ENCODE peak calls at places on chromosomes 1 and 21, in four cellular contexts. T is fibroblast of lung, P is uterus, A is A673. K is an unnamed sample.

GRCh38 chr1:198829948-198830347 is 191.1 kb downstream of the PTPRC start:
- DNase-seq in P (no peak), T (peak; percentile 40), A (peak; percentile 36), K (peak; percentile 51)

GRCh38 chr1:87435484-87435883 is 106.8 kb downstream of the LMO4 start:
- DNase-seq in T (peak; percentile 84), A (no peak), P (no peak), K (peak; percentile 34)

GRCh38 chr1:8777867-8778266 is 39.6 kb downstream of the RERE start:
- DNase-seq in A (no peak), T (no peak), P (no peak), K (no peak)

GRCh38 chr1:156815307-156815826 is 1.3 kb downstream of the SH2D2A start:
- DNase-seq in T (peak; percentile 70), A (no peak), P (peak; percentile 80), K (peak; percentile 59)

GRCh38 chr21:30315701-30316100 is 4.4 kb downstream of the KRTAP26-1 start:
- DNase-seq in T (no peak), P (no peak), A (no peak), K (no peak)

GRCh38 chr1:77283701-77284425 is 2.0 kb downstream of the AK5 start:
- DNase-seq in P (no peak), T (no peak), A (no peak), K (no peak)

GRCh38 chr1:212635141-212635601 is 26.6 kb downstream of the ATF3 start:
- DNase-seq in P (no peak), A (no peak), T (peak; percentile 47), K (no peak)

GRCh38 chr1:205348559-205349477 is 7.9 kb downstream of the KLHDC8A start:
- DNase-seq in T (peak; percentile 53), P (no peak), A (peak; percentile 73), K (no peak)

GRCh38 chr1:194225781-194226180 is 1039.4 kb upstream of the B3GALT2 start:
- DNase-seq in T (peak; percentile 1), P (no peak), A (no peak), K (no peak)

GRCh38 chr1:3515774-3516480 is 61.5 kb downstream of the ARHGEF16 start:
- DNase-seq in T (peak; percentile 66), A (peak; percentile 24), P (no peak), K (peak; percentile 54)

GRCh38 chr1:152186556-152187285 is 27.7 kb upstream of the RPTN start:
- DNase-seq in T (peak; percentile 56), P (no peak), A (no peak), K (no peak)

GRCh38 chr1:79928901-79929300 is 922.4 kb upstream of the ADGRL4 start:
- DNase-seq in T (no peak), P (no peak), A (no peak), K (no peak)

GRCh38 chr1:34926894-34927293 is 2.6 kb downstream of the DLGAP3 start:
- DNase-seq in A (no peak), T (no peak), P (no peak), K (no peak)

GRCh38 chr1:51622455-51622913 is 5.6 kb downstream of the OSBPL9 start:
- DNase-seq in P (peak; percentile 77), A (peak; percentile 60), T (peak; percentile 84), K (peak; percentile 60)

GRCh38 chr1:209929751-209930150 is 8.3 kb upstream of the SYT14 start:
- DNase-seq in T (peak; percentile 39), A (no peak), P (no peak), K (no peak)

GRCh38 chr21:39282911-39283310 is 30.5 kb downstream of the BRWD1 start:
- DNase-seq in A (no peak), P (no peak), T (no peak), K (no peak)

GRCh38 chr1:89081005-89081404 is 16.0 kb upstream of the GBP1 start:
- DNase-seq in P (no peak), A (no peak), T (no peak), K (no peak)

GRCh38 chr1:37478451-37478871 is 4.1 kb downstream of the ZC3H12A start:
- DNase-seq in P (no peak), A (no peak), T (peak; percentile 80), K (peak; percentile 54)

GRCh38 chr1:67532452-67533216 is 102.4 kb upstream of the SERBP1 start:
- DNase-seq in T (peak; percentile 84), A (peak; percentile 76), P (peak; percentile 63), K (peak; percentile 88)

GRCh38 chr1:116553386-116554115 is 17.3 kb downstream of the CD58 start:
- DNase-seq in P (no peak), A (no peak), T (no peak), K (no peak)

GRCh38 chr1:44806025-44806703 is 987 bp downstream of the DYNLT4 start:
- DNase-seq in A (no peak), T (no peak), P (no peak), K (no peak)

GRCh38 chr1:5831600-5832335 is 160.5 kb downstream of the NPHP4 start:
- DNase-seq in P (no peak), T (no peak), A (no peak), K (no peak)

GRCh38 chr1:150575518-150576366 is 3.7 kb downstream of the MCL1 start:
- DNase-seq in T (no peak), P (no peak), A (no peak), K (peak; percentile 36)

GRCh38 chr1:155889566-155889965 is 21.6 kb downstream of the RIT1 start:
- DNase-seq in A (no peak), P (no peak), T (peak; percentile 59), K (peak; percentile 15)

GRCh38 chr1:47184090-47184735 is 5.6 kb downstream of the PDZK1IP1 start:
- DNase-seq in T (no peak), P (no peak), A (no peak), K (no peak)

GRCh38 chr1:30892671-30893073 is 15.9 kb downstream of the SDC3 start:
- DNase-seq in P (no peak), T (no peak), A (no peak), K (no peak)

GRCh38 chr1:48744032-48744431 is 32.7 kb downstream of the BEND5 start:
- DNase-seq in A (no peak), T (no peak), P (no peak), K (no peak)

GRCh38 chr21:17900281-17900989 is 81.3 kb upstream of the C21orf91 start:
- DNase-seq in T (no peak), A (no peak), P (no peak), K (no peak)

GRCh38 chr1:205706601-205707502 is 26.5 kb upstream of the SLC45A3 start:
- DNase-seq in A (no peak), P (peak; percentile 32), T (no peak), K (no peak)

GRCh38 chr1:19811206-19811851 is 3.8 kb downstream of the RNF186 start:
- DNase-seq in P (no peak), A (peak; percentile 70), T (peak; percentile 15), K (peak; percentile 42)

DNA sequence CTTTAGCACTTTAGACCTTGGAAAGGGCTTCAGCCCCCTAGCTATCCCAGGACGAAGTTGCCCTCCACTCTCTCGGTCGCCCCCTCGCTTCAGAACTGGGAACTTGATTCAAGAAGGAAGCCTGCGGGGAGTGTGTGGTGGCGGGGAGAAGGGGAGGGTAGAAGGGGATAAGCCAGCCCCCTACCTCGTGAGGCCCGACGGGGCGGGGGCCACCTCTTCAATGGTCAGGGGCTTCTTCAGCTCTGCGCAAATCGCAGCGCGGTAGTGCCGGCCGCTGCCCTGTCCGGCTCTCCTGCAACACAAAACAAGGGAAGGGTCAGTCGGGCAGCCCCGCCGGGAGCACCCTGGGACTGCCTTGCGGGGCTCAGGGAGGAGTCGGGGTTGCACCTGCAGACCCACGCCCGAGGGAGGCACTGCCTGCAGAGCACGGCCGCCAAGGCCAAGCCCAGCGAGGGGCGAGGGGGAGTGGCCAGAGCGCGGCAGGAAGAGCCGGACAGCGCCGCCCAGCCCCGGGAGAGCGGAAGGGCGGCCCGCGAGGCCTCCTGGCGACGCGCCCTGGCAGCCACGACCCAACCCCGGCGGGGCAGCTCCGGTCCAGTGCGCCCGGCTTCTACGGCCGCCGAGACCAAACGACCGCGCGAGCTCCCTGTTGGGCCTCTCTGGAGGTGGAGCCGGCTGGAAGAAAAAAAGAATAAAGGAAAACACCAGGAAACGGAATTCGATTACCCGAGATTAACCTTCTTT is 56.2 kb upstream of the RASAL2 start:
- DNase-seq in T (peak; percentile 77), A (peak; percentile 40), P (peak; percentile 77), K (peak; percentile 76)
- TF ChIP-seq CTCF in T (peak; percentile 49), A (no peak), P (peak; percentile 54), K (peak; percentile 36)

GRCh38 chr1:236673284-236673919 is 12.9 kb upstream of the ACTN2 start:
- DNase-seq in P (no peak), A (no peak), T (no peak), K (no peak)
- H3K4me3 ChIP-seq in P (no peak overlapping the region), A (no peak overlapping the region), T (no peak overlapping the region), K (no peak overlapping the region)

GRCh38 chr21:34133802-34134201 is 60.4 kb downstream of the MRPS6 start:
- DNase-seq in P (no peak), A (no peak), T (no peak), K (no peak)
- TF ChIP-seq CTCF in P (no peak), A (peak; percentile 48), T (peak; percentile 26), K (peak; percentile 31)

GRCh38 chr1:201126832-201127754 is at the start of gene ASCL5:
- DNase-seq in T (peak; percentile 52), P (no peak), A (no peak), K (peak; percentile 50)
- H3K4me3 ChIP-seq in T (no peak within 1 kb of the TSS), P (no peak within 1 kb of the TSS), A (no peak within 1 kb of the TSS), K (no peak within 1 kb of the TSS)